ENCODE peak calls at places on chromosomes 6 and 20, in ten cellular contexts. J, U, T, Y, G, N, E, O, H and A are unnamed samples.

GRCh38 chr6:95866732-95867131 is 149.0 kb upstream of the FUT9 start:
- DNase-seq in N (no peak), O (peak; percentile 30), G (no peak), E (no peak), H (no peak), T (peak; percentile 47), Y (no peak), J (no peak), U (no peak), A (no peak)

GRCh38 chr20:50099565-50099991 is 13.4 kb downstream of the UBE2V1 start:
- DNase-seq in J (no peak), E (no peak), H (peak; percentile 80), T (no peak), N (no peak), Y (no peak), U (no peak), G (no peak), O (no peak), A (no peak)

GRCh38 chr20:53489528-53489927 is 104.1 kb downstream of the ZNF217 start:
- DNase-seq in U (no peak), J (no peak), G (no peak), Y (no peak), T (no peak), H (no peak), O (no peak), E (no peak), N (no peak), A (no peak)

GRCh38 chr6:107957165-107957908 is 671 bp downstream of the SEC63 start:
- DNase-seq in T (peak; percentile 65), Y (peak; percentile 43), H (peak; percentile 47), N (peak; percentile 67), G (peak; percentile 64), U (peak; percentile 48), J (peak; percentile 40), E (peak; percentile 76), O (peak; percentile 85), A (no peak)

GRCh38 chr6:44855562-44856494 is 468.3 kb downstream of the CDC5L start:
- DNase-seq in Y (no peak), G (peak; percentile 3), E (no peak), N (no peak), O (peak; percentile 93), U (no peak), T (no peak), H (no peak), J (no peak), A (peak; percentile 99)

GRCh38 chr6:1485678-1486077 is 96.3 kb downstream of the FOXF2 start:
- DNase-seq in T (no peak), J (no peak), U (no peak), Y (no peak), G (peak; percentile 89), N (no peak), O (no peak), H (peak; percentile 82), E (no peak), A (no peak)

GRCh38 chr6:6730831-6731230 is 142.3 kb downstream of the LY86 start:
- DNase-seq in U (no peak), E (no peak), T (no peak), H (no peak), Y (no peak), N (no peak), O (no peak), G (peak; percentile 83), J (no peak), A (no peak)

GRCh38 chr6:123965894-123966293 is 162.2 kb downstream of the NKAIN2 start:
- DNase-seq in G (no peak), O (peak; percentile 34), T (peak; percentile 90), U (no peak), Y (peak; percentile 51), J (no peak), H (no peak), E (no peak), N (no peak), A (no peak)

GRCh38 chr20:10337291-10337690 is 96.7 kb downstream of the MKKS start:
- DNase-seq in J (no peak), N (no peak), O (no peak), G (no peak), E (no peak), Y (no peak), H (no peak), T (no peak), U (no peak), A (no peak)

GRCh38 chr20:10338781-10339180 is 95.2 kb downstream of the MKKS start:
- DNase-seq in U (no peak), N (no peak), Y (no peak), T (no peak), H (no peak), O (no peak), G (no peak), E (no peak), J (no peak), A (no peak)

GRCh38 chr20:10328897-10329255 is 105.1 kb downstream of the MKKS start:
- DNase-seq in Y (no peak), N (no peak), U (no peak), E (no peak), H (no peak), T (no peak), G (no peak), J (no peak), O (no peak), A (no peak)

GRCh38 chr20:10329387-10330005 is 104.5 kb downstream of the MKKS start:
- DNase-seq in J (no peak), T (no peak), E (no peak), O (no peak), N (no peak), G (no peak), H (no peak), U (no peak), Y (no peak), A (no peak)

DNA sequence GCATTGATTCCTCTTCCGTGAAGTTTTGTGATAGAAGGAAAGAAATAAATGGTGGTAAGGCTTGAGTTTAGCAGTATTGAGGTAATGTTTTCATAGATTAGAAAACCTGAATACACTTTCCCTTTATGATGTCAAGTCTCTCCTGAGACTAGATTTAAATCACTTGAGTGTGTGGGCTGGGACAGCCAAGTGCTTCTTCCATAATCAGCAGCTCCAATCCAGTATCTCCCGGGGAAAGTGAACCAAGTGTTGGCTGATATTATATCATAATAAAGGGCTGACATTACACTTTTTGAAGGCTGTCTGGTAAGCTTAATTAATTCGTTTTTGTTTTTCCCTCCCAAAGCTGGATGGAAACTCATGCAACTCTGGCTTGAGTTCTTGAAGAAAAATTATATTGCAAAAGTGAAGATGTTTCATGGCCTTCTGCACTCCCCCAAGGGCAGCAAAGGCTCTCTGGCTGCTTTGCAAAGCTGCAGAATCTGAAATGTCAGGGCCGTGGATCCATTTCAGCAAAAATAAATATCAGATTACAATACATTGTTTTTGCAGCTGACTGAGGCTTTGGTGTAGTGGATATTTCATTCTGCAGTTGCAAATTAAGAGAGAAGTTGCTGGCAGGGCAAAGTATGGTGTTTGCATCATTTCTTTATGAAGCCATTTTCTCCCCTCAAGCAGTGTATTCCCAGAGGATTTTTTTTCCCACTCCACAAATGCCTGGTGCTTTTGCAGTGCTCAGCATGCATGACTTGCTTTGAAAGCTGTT is 101.2 kb downstream of the MKKS start:
- DNase-seq in J (peak; percentile 28), Y (no peak), E (no peak), T (no peak), U (no peak), H (no peak), N (no peak), O (no peak), G (no peak), A (peak; percentile 77)
- H3K27ac ChIP-seq in J (peak overlapping the region; percentile 43), Y (no peak overlapping the region), E (no peak overlapping the region), T (no peak overlapping the region), U (no peak overlapping the region), H (no peak overlapping the region), N (no peak overlapping the region), O (no peak overlapping the region), G (no peak overlapping the region), A (peak overlapping the region; percentile 86)

GRCh38 chr20:41048475-41049242 is 20.0 kb downstream of the TOP1 start:
- DNase-seq in U (no peak), O (peak; percentile 86), J (no peak), T (peak; percentile 42), Y (no peak), N (peak; percentile 70), G (no peak), E (no peak), H (no peak), A (no peak)
- H3K27ac ChIP-seq in U (no peak overlapping the region), O (no peak overlapping the region), J (no peak overlapping the region), T (no peak overlapping the region), Y (no peak overlapping the region), N (peak overlapping the region; percentile 55), G (peak overlapping the region; percentile 23), E (peak overlapping the region; percentile 0), H (no peak overlapping the region), A (no peak overlapping the region)

DNA sequence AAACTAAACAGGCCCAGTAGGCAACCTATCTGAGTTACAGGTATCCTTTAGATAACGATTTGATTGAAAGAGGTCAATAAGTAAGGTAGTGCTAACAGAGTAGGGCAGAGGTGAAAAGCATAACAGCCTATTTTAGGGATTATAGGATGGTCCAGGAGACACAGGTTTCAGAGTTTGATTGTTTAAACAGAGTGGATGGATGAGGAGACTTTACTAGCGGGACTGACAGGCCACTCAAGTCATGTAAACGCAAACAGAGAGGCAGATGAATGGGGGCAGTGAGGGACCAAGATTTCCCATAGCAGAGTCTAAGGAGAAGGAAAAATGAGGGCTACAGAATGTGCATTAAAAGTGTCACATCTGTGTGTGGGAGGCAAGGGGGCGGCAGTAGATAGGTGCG is 4.8 kb downstream of the NEDD9 start:
- DNase-seq in Y (no peak), O (no peak), E (no peak), N (no peak), G (no peak), T (no peak), U (no peak), H (no peak), J (no peak), A (no peak)
- H3K27ac ChIP-seq in Y (no peak overlapping the region), O (no peak overlapping the region), E (no peak overlapping the region), N (no peak overlapping the region), G (no peak overlapping the region), T (no peak overlapping the region), U (no peak overlapping the region), H (no peak overlapping the region), J (no peak overlapping the region), A (no peak overlapping the region)

GRCh38 chr6:142938510-142938909 is 6.5 kb downstream of the HIVEP2 start:
- DNase-seq in N (no peak), O (no peak), U (no peak), Y (no peak), E (no peak), G (no peak), T (no peak), J (no peak), H (no peak), A (no peak)

GRCh38 chr6:142942238-142942637 is 2.7 kb downstream of the HIVEP2 start:
- DNase-seq in G (no peak), H (no peak), O (no peak), T (peak; percentile 44), Y (no peak), E (no peak), J (no peak), U (no peak), N (no peak), A (no peak)

GRCh38 chr6:142942805-142943227 is 2.2 kb downstream of the HIVEP2 start:
- DNase-seq in G (no peak), H (peak; percentile 42), N (peak; percentile 42), T (no peak), U (no peak), Y (no peak), E (no peak), O (peak; percentile 26), J (no peak), A (no peak)

GRCh38 chr6:142940487-142940886 is 4.5 kb downstream of the HIVEP2 start:
- DNase-seq in T (peak; percentile 63), O (no peak), N (no peak), J (no peak), U (no peak), H (no peak), Y (no peak), E (no peak), G (peak; percentile 74), A (no peak)

GRCh38 chr6:142941018-142941417 is 4.0 kb downstream of the HIVEP2 start:
- DNase-seq in N (no peak), H (no peak), O (no peak), E (no peak), G (no peak), Y (no peak), J (no peak), U (no peak), T (no peak), A (no peak)
- H3K27ac ChIP-seq in N (no peak overlapping the region), H (no peak overlapping the region), O (no peak overlapping the region), E (no peak overlapping the region), G (peak overlapping the region; percentile 80), Y (no peak overlapping the region), J (no peak overlapping the region), U (no peak overlapping the region), T (no peak overlapping the region), A (no peak overlapping the region)